ENCODE peak calls at places on chromosomes 13 and 19, in ten cellular contexts. One of them, this sample, is unnamed.

GRCh38 chr13:99895428-99895998 is 76.1 kb downstream of the ZIC5 start:
- DNase-seq in stimulated activated CD4-positive, alpha-beta T cell treated with anti-CD3 and anti-CD28 coated beads, Interleukin-2, amount 100 ng/mL, for 48 hours: peak; percentile 9
- DNase-seq in Ammon's horn: no peak
- DNase-seq in NCI-H1694: no peak
- DNase-seq in BJ: no peak
- DNase-seq in stimulated activated naive B cell treated with anti-CD40 and anti-IgM and Interleukin-4, amounts not matched to agents 10 μg/mL and 1 μg/mL and 100 μg/mL, for 72 hours: no peak
- DNase-seq in smooth muscle cell of the brain vasculature: no peak
- DNase-seq in GM03348: no peak
- DNase-seq in memory B cell: no peak
- DNase-seq in LoVo: no peak
- DNase-seq in this sample: no peak

GRCh38 chr13:43983373-43983772 is 103.7 kb downstream of the LACC1 start:
- DNase-seq in stimulated activated CD4-positive, alpha-beta T cell treated with anti-CD3 and anti-CD28 coated beads, Interleukin-2, amount 100 ng/mL, for 48 hours: no peak
- DNase-seq in Ammon's horn: no peak
- DNase-seq in NCI-H1694: no peak
- DNase-seq in BJ: no peak
- DNase-seq in stimulated activated naive B cell treated with anti-CD40 and anti-IgM and Interleukin-4, amounts not matched to agents 10 μg/mL and 1 μg/mL and 100 μg/mL, for 72 hours: no peak
- DNase-seq in smooth muscle cell of the brain vasculature: no peak
- DNase-seq in GM03348: no peak
- DNase-seq in memory B cell: no peak
- DNase-seq in LoVo: no peak
- DNase-seq in this sample: no peak

GRCh38 chr19:4405977-4406376 is 3.5 kb downstream of the CHAF1A start:
- DNase-seq in stimulated activated CD4-positive, alpha-beta T cell treated with anti-CD3 and anti-CD28 coated beads, Interleukin-2, amount 100 ng/mL, for 48 hours: no peak
- DNase-seq in Ammon's horn: no peak
- DNase-seq in NCI-H1694: no peak
- DNase-seq in BJ: no peak
- DNase-seq in stimulated activated naive B cell treated with anti-CD40 and anti-IgM and Interleukin-4, amounts not matched to agents 10 μg/mL and 1 μg/mL and 100 μg/mL, for 72 hours: no peak
- DNase-seq in smooth muscle cell of the brain vasculature: no peak
- DNase-seq in GM03348: no peak
- DNase-seq in memory B cell: no peak
- DNase-seq in LoVo: no peak
- DNase-seq in this sample: no peak

GRCh38 chr19:46537136-46538097 is 41.8 kb upstream of the PNMA8B start:
- DNase-seq in stimulated activated CD4-positive, alpha-beta T cell treated with anti-CD3 and anti-CD28 coated beads, Interleukin-2, amount 100 ng/mL, for 48 hours: peak; percentile 65
- DNase-seq in Ammon's horn: peak; percentile 49
- DNase-seq in NCI-H1694: peak; percentile 35
- DNase-seq in BJ: no peak
- DNase-seq in stimulated activated naive B cell treated with anti-CD40 and anti-IgM and Interleukin-4, amounts not matched to agents 10 μg/mL and 1 μg/mL and 100 μg/mL, for 72 hours: no peak
- DNase-seq in smooth muscle cell of the brain vasculature: no peak
- DNase-seq in GM03348: peak; percentile 77
- DNase-seq in memory B cell: peak; percentile 65
- DNase-seq in LoVo: peak; percentile 34
- DNase-seq in this sample: no peak

GRCh38 chr19:2624537-2625091 is 77.9 kb downstream of the GNG7 start:
- DNase-seq in stimulated activated CD4-positive, alpha-beta T cell treated with anti-CD3 and anti-CD28 coated beads, Interleukin-2, amount 100 ng/mL, for 48 hours: no peak
- DNase-seq in Ammon's horn: peak; percentile 47
- DNase-seq in NCI-H1694: no peak
- DNase-seq in BJ: no peak
- DNase-seq in stimulated activated naive B cell treated with anti-CD40 and anti-IgM and Interleukin-4, amounts not matched to agents 10 μg/mL and 1 μg/mL and 100 μg/mL, for 72 hours: no peak
- DNase-seq in smooth muscle cell of the brain vasculature: no peak
- DNase-seq in GM03348: no peak
- DNase-seq in memory B cell: no peak
- DNase-seq in LoVo: no peak
- DNase-seq in this sample: peak; percentile 77

GRCh38 chr19:1725100-1726064 is 27.9 kb upstream of the ONECUT3 start:
- DNase-seq in stimulated activated CD4-positive, alpha-beta T cell treated with anti-CD3 and anti-CD28 coated beads, Interleukin-2, amount 100 ng/mL, for 48 hours: peak; percentile 40
- DNase-seq in Ammon's horn: peak; percentile 55
- DNase-seq in NCI-H1694: no peak
- DNase-seq in BJ: no peak
- DNase-seq in stimulated activated naive B cell treated with anti-CD40 and anti-IgM and Interleukin-4, amounts not matched to agents 10 μg/mL and 1 μg/mL and 100 μg/mL, for 72 hours: no peak
- DNase-seq in smooth muscle cell of the brain vasculature: no peak
- DNase-seq in GM03348: peak; percentile 100
- DNase-seq in memory B cell: no peak
- DNase-seq in LoVo: peak; percentile 43
- DNase-seq in this sample: peak; percentile 47

GRCh38 chr19:21680679-21681078 is 86.7 kb downstream of the ZNF100 start:
- DNase-seq in stimulated activated CD4-positive, alpha-beta T cell treated with anti-CD3 and anti-CD28 coated beads, Interleukin-2, amount 100 ng/mL, for 48 hours: no peak
- DNase-seq in Ammon's horn: no peak
- DNase-seq in NCI-H1694: no peak
- DNase-seq in BJ: no peak
- DNase-seq in stimulated activated naive B cell treated with anti-CD40 and anti-IgM and Interleukin-4, amounts not matched to agents 10 μg/mL and 1 μg/mL and 100 μg/mL, for 72 hours: no peak
- DNase-seq in smooth muscle cell of the brain vasculature: no peak
- DNase-seq in GM03348: no peak
- DNase-seq in memory B cell: no peak
- DNase-seq in LoVo: no peak
- DNase-seq in this sample: no peak

GRCh38 chr13:59834801-59835200 is 328.9 kb downstream of the DIAPH3 start:
- DNase-seq in stimulated activated CD4-positive, alpha-beta T cell treated with anti-CD3 and anti-CD28 coated beads, Interleukin-2, amount 100 ng/mL, for 48 hours: no peak
- DNase-seq in Ammon's horn: no peak
- DNase-seq in NCI-H1694: no peak
- DNase-seq in BJ: peak; percentile 13
- DNase-seq in stimulated activated naive B cell treated with anti-CD40 and anti-IgM and Interleukin-4, amounts not matched to agents 10 μg/mL and 1 μg/mL and 100 μg/mL, for 72 hours: no peak
- DNase-seq in smooth muscle cell of the brain vasculature: no peak
- DNase-seq in GM03348: peak; percentile 31
- DNase-seq in memory B cell: no peak
- DNase-seq in LoVo: no peak
- DNase-seq in this sample: no peak

GRCh38 chr13:27026396-27026795 is 145.2 kb downstream of the USP12 start:
- DNase-seq in stimulated activated CD4-positive, alpha-beta T cell treated with anti-CD3 and anti-CD28 coated beads, Interleukin-2, amount 100 ng/mL, for 48 hours: no peak
- DNase-seq in Ammon's horn: no peak
- DNase-seq in NCI-H1694: no peak
- DNase-seq in BJ: no peak
- DNase-seq in stimulated activated naive B cell treated with anti-CD40 and anti-IgM and Interleukin-4, amounts not matched to agents 10 μg/mL and 1 μg/mL and 100 μg/mL, for 72 hours: no peak
- DNase-seq in smooth muscle cell of the brain vasculature: no peak
- DNase-seq in GM03348: no peak
- DNase-seq in memory B cell: no peak
- DNase-seq in LoVo: no peak
- DNase-seq in this sample: no peak

GRCh38 chr19:6835501-6835900 is 51.9 kb upstream of the ADGRE1 start:
- DNase-seq in stimulated activated CD4-positive, alpha-beta T cell treated with anti-CD3 and anti-CD28 coated beads, Interleukin-2, amount 100 ng/mL, for 48 hours: no peak
- DNase-seq in Ammon's horn: no peak
- DNase-seq in NCI-H1694: no peak
- DNase-seq in BJ: no peak
- DNase-seq in stimulated activated naive B cell treated with anti-CD40 and anti-IgM and Interleukin-4, amounts not matched to agents 10 μg/mL and 1 μg/mL and 100 μg/mL, for 72 hours: no peak
- DNase-seq in smooth muscle cell of the brain vasculature: no peak
- DNase-seq in GM03348: no peak
- DNase-seq in memory B cell: no peak
- DNase-seq in LoVo: no peak
- DNase-seq in this sample: no peak

GRCh38 chr19:10921199-10921879 is 7.1 kb downstream of the YIPF2 start:
- DNase-seq in stimulated activated CD4-positive, alpha-beta T cell treated with anti-CD3 and anti-CD28 coated beads, Interleukin-2, amount 100 ng/mL, for 48 hours: no peak
- DNase-seq in Ammon's horn: peak; percentile 53
- DNase-seq in NCI-H1694: no peak
- DNase-seq in BJ: no peak
- DNase-seq in stimulated activated naive B cell treated with anti-CD40 and anti-IgM and Interleukin-4, amounts not matched to agents 10 μg/mL and 1 μg/mL and 100 μg/mL, for 72 hours: no peak
- DNase-seq in smooth muscle cell of the brain vasculature: no peak
- DNase-seq in GM03348: no peak
- DNase-seq in memory B cell: no peak
- DNase-seq in LoVo: no peak
- DNase-seq in this sample: no peak

GRCh38 chr19:46056536-46056935 is 15.7 kb upstream of the IGFL4 start:
- DNase-seq in stimulated activated CD4-positive, alpha-beta T cell treated with anti-CD3 and anti-CD28 coated beads, Interleukin-2, amount 100 ng/mL, for 48 hours: no peak
- DNase-seq in Ammon's horn: no peak
- DNase-seq in NCI-H1694: no peak
- DNase-seq in BJ: no peak
- DNase-seq in stimulated activated naive B cell treated with anti-CD40 and anti-IgM and Interleukin-4, amounts not matched to agents 10 μg/mL and 1 μg/mL and 100 μg/mL, for 72 hours: no peak
- DNase-seq in smooth muscle cell of the brain vasculature: no peak
- DNase-seq in GM03348: no peak
- DNase-seq in memory B cell: no peak
- DNase-seq in LoVo: peak; percentile 66
- DNase-seq in this sample: no peak

GRCh38 chr13:90365130-90365529 is 982.4 kb upstream of the MIR17HG start:
- DNase-seq in stimulated activated CD4-positive, alpha-beta T cell treated with anti-CD3 and anti-CD28 coated beads, Interleukin-2, amount 100 ng/mL, for 48 hours: no peak
- DNase-seq in Ammon's horn: no peak
- DNase-seq in NCI-H1694: no peak
- DNase-seq in BJ: no peak
- DNase-seq in stimulated activated naive B cell treated with anti-CD40 and anti-IgM and Interleukin-4, amounts not matched to agents 10 μg/mL and 1 μg/mL and 100 μg/mL, for 72 hours: no peak
- DNase-seq in smooth muscle cell of the brain vasculature: no peak
- DNase-seq in GM03348: peak; percentile 19
- DNase-seq in memory B cell: no peak
- DNase-seq in LoVo: no peak
- DNase-seq in this sample: no peak

GRCh38 chr13:106700007-106700950 is 132.3 kb upstream of the ARGLU1 start:
- DNase-seq in stimulated activated CD4-positive, alpha-beta T cell treated with anti-CD3 and anti-CD28 coated beads, Interleukin-2, amount 100 ng/mL, for 48 hours: no peak
- DNase-seq in Ammon's horn: no peak
- DNase-seq in NCI-H1694: no peak
- DNase-seq in BJ: no peak
- DNase-seq in stimulated activated naive B cell treated with anti-CD40 and anti-IgM and Interleukin-4, amounts not matched to agents 10 μg/mL and 1 μg/mL and 100 μg/mL, for 72 hours: no peak
- DNase-seq in smooth muscle cell of the brain vasculature: no peak
- DNase-seq in GM03348: no peak
- DNase-seq in memory B cell: no peak
- DNase-seq in LoVo: no peak
- DNase-seq in this sample: no peak

GRCh38 chr19:4063369-4064072 is 3.2 kb downstream of the ZBTB7A start:
- DNase-seq in stimulated activated CD4-positive, alpha-beta T cell treated with anti-CD3 and anti-CD28 coated beads, Interleukin-2, amount 100 ng/mL, for 48 hours: no peak
- DNase-seq in Ammon's horn: no peak
- DNase-seq in NCI-H1694: no peak
- DNase-seq in BJ: no peak
- DNase-seq in stimulated activated naive B cell treated with anti-CD40 and anti-IgM and Interleukin-4, amounts not matched to agents 10 μg/mL and 1 μg/mL and 100 μg/mL, for 72 hours: no peak
- DNase-seq in smooth muscle cell of the brain vasculature: no peak
- DNase-seq in GM03348: no peak
- DNase-seq in memory B cell: no peak
- DNase-seq in LoVo: no peak
- DNase-seq in this sample: no peak

GRCh38 chr13:34571716-34572115 is 370.4 kb upstream of the NBEA start:
- DNase-seq in stimulated activated CD4-positive, alpha-beta T cell treated with anti-CD3 and anti-CD28 coated beads, Interleukin-2, amount 100 ng/mL, for 48 hours: no peak
- DNase-seq in Ammon's horn: no peak
- DNase-seq in NCI-H1694: no peak
- DNase-seq in BJ: no peak
- DNase-seq in stimulated activated naive B cell treated with anti-CD40 and anti-IgM and Interleukin-4, amounts not matched to agents 10 μg/mL and 1 μg/mL and 100 μg/mL, for 72 hours: no peak
- DNase-seq in smooth muscle cell of the brain vasculature: no peak
- DNase-seq in GM03348: no peak
- DNase-seq in memory B cell: no peak
- DNase-seq in LoVo: no peak
- DNase-seq in this sample: no peak

GRCh38 chr19:35643255-35644205 is 2.0 kb downstream of the ETV2 start:
- DNase-seq in stimulated activated CD4-positive, alpha-beta T cell treated with anti-CD3 and anti-CD28 coated beads, Interleukin-2, amount 100 ng/mL, for 48 hours: peak; percentile 77
- DNase-seq in Ammon's horn: peak; percentile 59
- DNase-seq in NCI-H1694: peak; percentile 60
- DNase-seq in BJ: no peak
- DNase-seq in stimulated activated naive B cell treated with anti-CD40 and anti-IgM and Interleukin-4, amounts not matched to agents 10 μg/mL and 1 μg/mL and 100 μg/mL, for 72 hours: peak; percentile 78
- DNase-seq in smooth muscle cell of the brain vasculature: peak; percentile 50
- DNase-seq in GM03348: peak; percentile 90
- DNase-seq in memory B cell: peak; percentile 82
- DNase-seq in LoVo: peak; percentile 82
- DNase-seq in this sample: peak; percentile 95

GRCh38 chr13:75788494-75788991 is 152.4 kb downstream of the LMO7 start:
- DNase-seq in stimulated activated CD4-positive, alpha-beta T cell treated with anti-CD3 and anti-CD28 coated beads, Interleukin-2, amount 100 ng/mL, for 48 hours: no peak
- DNase-seq in Ammon's horn: no peak
- DNase-seq in NCI-H1694: no peak
- DNase-seq in BJ: peak; percentile 96
- DNase-seq in stimulated activated naive B cell treated with anti-CD40 and anti-IgM and Interleukin-4, amounts not matched to agents 10 μg/mL and 1 μg/mL and 100 μg/mL, for 72 hours: no peak
- DNase-seq in smooth muscle cell of the brain vasculature: no peak
- DNase-seq in GM03348: peak; percentile 52
- DNase-seq in memory B cell: no peak
- DNase-seq in LoVo: peak; percentile 74
- DNase-seq in this sample: no peak

GRCh38 chr13:78040431-78040830 is 121.8 kb upstream of the EDNRB start:
- DNase-seq in stimulated activated CD4-positive, alpha-beta T cell treated with anti-CD3 and anti-CD28 coated beads, Interleukin-2, amount 100 ng/mL, for 48 hours: no peak
- DNase-seq in Ammon's horn: no peak
- DNase-seq in NCI-H1694: no peak
- DNase-seq in BJ: no peak
- DNase-seq in stimulated activated naive B cell treated with anti-CD40 and anti-IgM and Interleukin-4, amounts not matched to agents 10 μg/mL and 1 μg/mL and 100 μg/mL, for 72 hours: no peak
- DNase-seq in smooth muscle cell of the brain vasculature: no peak
- DNase-seq in GM03348: no peak
- DNase-seq in memory B cell: no peak
- DNase-seq in LoVo: no peak
- DNase-seq in this sample: no peak

This sample was measured in GM06990.